ENCODE peak calls at places on chromosome 15, in five cellular contexts. One of them, this sample, is unnamed.

GRCh38 chr15:100602822-100603393 is 519 bp downstream of the ASB7 start:
- DNase-seq in hepatocyte: peak
- DNase-seq in IMR-90: peak
- DNase-seq in body of pancreas: no peak
- DNase-seq in tibial nerve: no peak
- DNase-seq in this sample: no peak

GRCh38 chr15:72155021-72155621 is 36.9 kb downstream of the SENP8 start:
- DNase-seq in hepatocyte: peak
- DNase-seq in IMR-90: peak
- DNase-seq in body of pancreas: peak
- DNase-seq in tibial nerve: peak
- DNase-seq in this sample: peak

GRCh38 chr15:43253431-43254403 is 13.0 kb downstream of the TGM5 start:
- DNase-seq in hepatocyte: no peak
- DNase-seq in IMR-90: peak
- DNase-seq in body of pancreas: peak
- DNase-seq in tibial nerve: no peak
- DNase-seq in this sample: peak

GRCh38 chr15:100663066-100663465 is 60.7 kb downstream of the ASB7 start:
- DNase-seq in hepatocyte: no peak
- DNase-seq in IMR-90: no peak
- DNase-seq in body of pancreas: no peak
- DNase-seq in tibial nerve: no peak
- DNase-seq in this sample: no peak

GRCh38 chr15:70127288-70127746 is 29.6 kb upstream of the TLE3 start:
- DNase-seq in hepatocyte: peak
- DNase-seq in IMR-90: no peak
- DNase-seq in body of pancreas: peak
- DNase-seq in tibial nerve: peak
- DNase-seq in this sample: no peak

GRCh38 chr15:49044761-49045571 is 1.3 kb downstream of the SECISBP2L start:
- DNase-seq in hepatocyte: no peak
- DNase-seq in IMR-90: peak
- DNase-seq in body of pancreas: no peak
- DNase-seq in tibial nerve: no peak
- DNase-seq in this sample: no peak

GRCh38 chr15:35506272-35506870 is 39.6 kb downstream of the DPH6 start:
- DNase-seq in hepatocyte: no peak
- DNase-seq in IMR-90: no peak
- DNase-seq in body of pancreas: no peak
- DNase-seq in tibial nerve: no peak
- DNase-seq in this sample: no peak

GRCh38 chr15:93348711-93349110 is 259.7 kb upstream of the RGMA start:
- DNase-seq in hepatocyte: no peak
- DNase-seq in IMR-90: no peak
- DNase-seq in body of pancreas: no peak
- DNase-seq in tibial nerve: no peak
- DNase-seq in this sample: no peak

GRCh38 chr15:69172854-69173253 is 12.4 kb downstream of the GLCE start:
- DNase-seq in hepatocyte: no peak
- DNase-seq in IMR-90: no peak
- DNase-seq in body of pancreas: no peak
- DNase-seq in tibial nerve: no peak
- DNase-seq in this sample: no peak

GRCh38 chr15:62173215-62173614 is 8.1 kb upstream of the C2CD4B start:
- DNase-seq in hepatocyte: no peak
- DNase-seq in IMR-90: no peak
- DNase-seq in body of pancreas: no peak
- DNase-seq in tibial nerve: no peak
- DNase-seq in this sample: peak

GRCh38 chr15:23628612-23629233 is 18.9 kb downstream of the MAGEL2 start:
- DNase-seq in hepatocyte: no peak
- DNase-seq in IMR-90: no peak
- DNase-seq in body of pancreas: no peak
- DNase-seq in tibial nerve: no peak
- DNase-seq in this sample: no peak

GRCh38 chr15:77425104-77425503 is 4.4 kb downstream of the HMG20A start:
- DNase-seq in hepatocyte: no peak
- DNase-seq in IMR-90: no peak
- DNase-seq in body of pancreas: no peak
- DNase-seq in tibial nerve: no peak
- DNase-seq in this sample: no peak

GRCh38 chr15:40789119-40789518 is 17.8 kb upstream of the ZFYVE19 start:
- DNase-seq in hepatocyte: no peak
- DNase-seq in IMR-90: no peak
- DNase-seq in body of pancreas: no peak
- DNase-seq in tibial nerve: no peak
- DNase-seq in this sample: peak

GRCh38 chr15:100665570-100665969 is 63.2 kb downstream of the ASB7 start:
- DNase-seq in hepatocyte: no peak
- DNase-seq in IMR-90: peak
- DNase-seq in body of pancreas: no peak
- DNase-seq in tibial nerve: no peak
- DNase-seq in this sample: no peak

GRCh38 chr15:88663216-88663615 is 24.4 kb downstream of the ISG20 start:
- DNase-seq in hepatocyte: no peak
- DNase-seq in IMR-90: no peak
- DNase-seq in body of pancreas: peak
- DNase-seq in tibial nerve: no peak
- DNase-seq in this sample: no peak

GRCh38 chr15:67133738-67134576 is 68.6 kb downstream of the SMAD3 start:
- DNase-seq in hepatocyte: no peak
- DNase-seq in IMR-90: peak
- DNase-seq in body of pancreas: no peak
- DNase-seq in tibial nerve: no peak
- DNase-seq in this sample: no peak

GRCh38 chr15:61892140-61892539 is 168.1 kb downstream of the VPS13C start:
- DNase-seq in hepatocyte: no peak
- DNase-seq in IMR-90: no peak
- DNase-seq in body of pancreas: no peak
- DNase-seq in tibial nerve: no peak
- DNase-seq in this sample: no peak

GRCh38 chr15:73284073-73284472 is 84.7 kb downstream of the HCN4 start:
- DNase-seq in hepatocyte: no peak
- DNase-seq in IMR-90: peak
- DNase-seq in body of pancreas: no peak
- DNase-seq in tibial nerve: no peak
- DNase-seq in this sample: no peak

GRCh38 chr15:68623301-68623892 is 44.6 kb downstream of the CORO2B start:
- DNase-seq in hepatocyte: peak
- DNase-seq in IMR-90: peak
- DNase-seq in body of pancreas: no peak
- DNase-seq in tibial nerve: no peak
- DNase-seq in this sample: no peak

GRCh38 chr15:88303455-88303854 is 46.9 kb upstream of the NTRK3 start:
- DNase-seq in hepatocyte: no peak
- DNase-seq in IMR-90: no peak
- DNase-seq in body of pancreas: no peak
- DNase-seq in tibial nerve: no peak
- DNase-seq in this sample: no peak

GRCh38 chr15:62644874-62645755 is 397.4 kb upstream of the TPM1 start:
- DNase-seq in hepatocyte: no peak
- DNase-seq in IMR-90: peak
- DNase-seq in body of pancreas: no peak
- DNase-seq in tibial nerve: no peak
- DNase-seq in this sample: no peak

GRCh38 chr15:87477759-87478687 is 778.5 kb downstream of the NTRK3 start:
- DNase-seq in hepatocyte: peak
- DNase-seq in IMR-90: peak
- DNase-seq in body of pancreas: peak
- DNase-seq in tibial nerve: peak
- DNase-seq in this sample: no peak

GRCh38 chr15:75199347-75199976 is 2.2 kb upstream of the C15orf39 start:
- DNase-seq in hepatocyte: no peak
- DNase-seq in IMR-90: no peak
- DNase-seq in body of pancreas: no peak
- DNase-seq in tibial nerve: no peak
- DNase-seq in this sample: no peak

GRCh38 chr15:36577082-36577481 is 2.3 kb upstream of the CDIN1 start:
- DNase-seq in hepatocyte: no peak
- DNase-seq in IMR-90: no peak
- DNase-seq in body of pancreas: no peak
- DNase-seq in tibial nerve: no peak
- DNase-seq in this sample: no peak

GRCh38 chr15:36575266-36575665 is 4.2 kb upstream of the CDIN1 start:
- DNase-seq in hepatocyte: no peak
- DNase-seq in IMR-90: no peak
- DNase-seq in body of pancreas: no peak
- DNase-seq in tibial nerve: no peak
- DNase-seq in this sample: no peak

GRCh38 chr15:36585774-36586173 is 6.3 kb downstream of the CDIN1 start:
- DNase-seq in hepatocyte: peak
- DNase-seq in IMR-90: no peak
- DNase-seq in body of pancreas: no peak
- DNase-seq in tibial nerve: no peak
- DNase-seq in this sample: no peak

GRCh38 chr15:36584511-36584910 is 5.1 kb downstream of the CDIN1 start:
- DNase-seq in hepatocyte: no peak
- DNase-seq in IMR-90: no peak
- DNase-seq in body of pancreas: no peak
- DNase-seq in tibial nerve: no peak
- DNase-seq in this sample: no peak

GRCh38 chr15:36579792-36580431 is 486 bp downstream of the CDIN1 start:
- DNase-seq in hepatocyte: peak
- DNase-seq in IMR-90: no peak
- DNase-seq in body of pancreas: peak
- DNase-seq in tibial nerve: no peak
- DNase-seq in this sample: no peak
- H3K27ac ChIP-seq in hepatocyte: peak
- H3K27ac ChIP-seq in IMR-90: peak
- H3K27ac ChIP-seq in body of pancreas: peak
- H3K27ac ChIP-seq in tibial nerve: peak
- H3K27ac ChIP-seq in this sample: peak

GRCh38 chr15:86154705-86155104 is 75.0 kb downstream of the AGBL1 start:
- DNase-seq in hepatocyte: no peak
- DNase-seq in IMR-90: no peak
- DNase-seq in body of pancreas: no peak
- DNase-seq in tibial nerve: no peak
- DNase-seq in this sample: no peak

GRCh38 chr15:86162172-86162591 is 82.5 kb downstream of the AGBL1 start:
- DNase-seq in hepatocyte: no peak
- DNase-seq in IMR-90: no peak
- DNase-seq in body of pancreas: no peak
- DNase-seq in tibial nerve: no peak
- DNase-seq in this sample: peak

GRCh38 chr15:86155551-86155950 is 75.9 kb downstream of the AGBL1 start:
- DNase-seq in hepatocyte: no peak
- DNase-seq in IMR-90: no peak
- DNase-seq in body of pancreas: no peak
- DNase-seq in tibial nerve: no peak
- DNase-seq in this sample: no peak

GRCh38 chr15:86159436-86159835 is 79.8 kb downstream of the AGBL1 start:
- DNase-seq in hepatocyte: no peak
- DNase-seq in IMR-90: no peak
- DNase-seq in body of pancreas: no peak
- DNase-seq in tibial nerve: no peak
- DNase-seq in this sample: no peak

GRCh38 chr15:86157929-86158328 is 78.3 kb downstream of the AGBL1 start:
- DNase-seq in hepatocyte: no peak
- DNase-seq in IMR-90: no peak
- DNase-seq in body of pancreas: no peak
- DNase-seq in tibial nerve: no peak
- DNase-seq in this sample: no peak
- H3K27ac ChIP-seq in hepatocyte: no peak
- H3K27ac ChIP-seq in IMR-90: no peak
- H3K27ac ChIP-seq in body of pancreas: no peak
- H3K27ac ChIP-seq in tibial nerve: no peak
- H3K27ac ChIP-seq in this sample: peak

GRCh38 chr15:64048766-64049165 is 2.5 kb upstream of the DAPK2 start:
- DNase-seq in hepatocyte: no peak
- DNase-seq in IMR-90: no peak
- DNase-seq in body of pancreas: no peak
- DNase-seq in tibial nerve: no peak
- DNase-seq in this sample: no peak

GRCh38 chr15:64045774-64046346 is 425 bp downstream of the DAPK2 start:
- DNase-seq in hepatocyte: no peak
- DNase-seq in IMR-90: no peak
- DNase-seq in body of pancreas: no peak
- DNase-seq in tibial nerve: no peak
- DNase-seq in this sample: peak

GRCh38 chr15:64045106-64045435 is 1.2 kb downstream of the DAPK2 start:
- DNase-seq in hepatocyte: no peak
- DNase-seq in IMR-90: no peak
- DNase-seq in body of pancreas: no peak
- DNase-seq in tibial nerve: no peak
- DNase-seq in this sample: no peak

GRCh38 chr15:64046347-64047153 is at the start of gene DAPK2:
- DNase-seq in hepatocyte: peak
- DNase-seq in IMR-90: peak
- DNase-seq in body of pancreas: peak
- DNase-seq in tibial nerve: peak
- DNase-seq in this sample: peak

DNA sequence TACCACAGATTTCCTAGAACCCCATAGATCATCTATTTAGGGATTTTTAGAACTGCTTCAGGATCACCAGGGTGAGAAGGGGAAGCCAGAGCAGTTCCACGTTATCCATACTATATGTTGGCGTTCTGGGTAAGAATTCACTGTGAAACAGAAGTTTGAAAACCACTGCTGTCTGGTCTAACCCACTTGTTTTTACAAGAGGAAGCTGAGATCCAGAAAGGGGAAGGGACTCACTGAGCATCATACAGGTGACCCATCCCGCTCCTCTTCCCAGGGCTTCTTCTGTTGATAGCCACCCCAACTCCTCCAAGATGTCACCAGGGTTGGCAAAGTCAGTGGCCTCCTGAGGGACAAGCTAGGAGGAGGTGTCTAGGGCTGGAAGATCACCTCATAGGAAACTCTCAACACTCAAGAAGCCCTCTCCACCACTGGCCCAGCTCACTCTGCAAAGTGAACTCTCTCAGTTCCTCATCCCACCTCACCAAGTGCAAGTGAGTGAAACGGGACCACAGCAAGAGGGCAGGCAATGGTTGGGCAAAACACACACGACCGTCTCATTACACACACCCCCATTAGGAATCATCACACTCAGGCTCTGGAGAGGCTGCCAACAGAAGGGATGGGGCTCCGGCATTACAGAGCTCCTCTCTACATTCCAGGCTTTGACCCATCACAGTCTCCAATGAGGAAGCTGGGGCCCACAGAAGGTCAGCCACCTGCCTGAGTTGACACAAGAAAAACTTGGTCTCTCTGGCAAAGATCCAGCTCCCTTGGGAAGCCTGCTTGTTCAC is 1.8 kb downstream of the DAPK2 start:
- DNase-seq in hepatocyte: no peak
- DNase-seq in IMR-90: no peak
- DNase-seq in body of pancreas: no peak
- DNase-seq in tibial nerve: no peak
- DNase-seq in this sample: no peak
- H3K27ac ChIP-seq in hepatocyte: no peak
- H3K27ac ChIP-seq in IMR-90: no peak
- H3K27ac ChIP-seq in body of pancreas: no peak
- H3K27ac ChIP-seq in tibial nerve: peak
- H3K27ac ChIP-seq in this sample: peak

DNA sequence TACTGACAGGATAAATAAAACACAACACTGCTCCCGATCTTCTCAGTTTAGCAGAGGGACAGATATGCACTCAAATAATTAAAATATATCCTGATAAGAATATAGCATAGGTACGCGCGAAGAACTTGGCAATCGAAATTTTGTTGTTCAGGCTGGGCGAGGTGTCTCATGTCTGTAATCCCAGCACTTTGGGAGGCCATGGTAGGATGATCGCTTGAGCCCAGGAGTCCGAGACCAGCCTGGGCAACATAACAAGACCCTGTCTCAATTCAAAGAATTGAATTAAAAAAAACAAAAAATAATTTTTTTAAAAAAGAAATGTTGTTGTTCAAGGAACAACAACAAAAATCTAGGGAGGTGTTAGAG is 7.6 kb downstream of the B2M start:
- DNase-seq in hepatocyte: no peak
- DNase-seq in IMR-90: no peak
- DNase-seq in body of pancreas: no peak
- DNase-seq in tibial nerve: no peak
- DNase-seq in this sample: no peak
- H3K27ac ChIP-seq in hepatocyte: no peak
- H3K27ac ChIP-seq in IMR-90: no peak
- H3K27ac ChIP-seq in body of pancreas: no peak
- H3K27ac ChIP-seq in tibial nerve: no peak
- H3K27ac ChIP-seq in this sample: no peak